ENCODE peak calls at places on chromosome 15, in six cellular contexts. G is globus pallidus; Z is HEK293T; P is frontal cortex; V is CD8-positive, alpha-beta memory T cell; S is hypothalamus. H is an unnamed sample.

GRCh38 chr15:87935583-87935982 is 321.0 kb downstream of the NTRK3 start:
- DNase-seq in G (no peak), Z (no peak), P (no peak), V (no peak), S (no peak), H (no peak)

GRCh38 chr15:33587773-33588172 is 277.0 kb downstream of the RYR3 start:
- DNase-seq in G (no peak), Z (no peak), P (no peak), V (no peak), S (no peak), H (no peak)

GRCh38 chr15:81296218-81296617 is 27.7 kb downstream of the STARD5 start:
- DNase-seq in G (no peak), Z (no peak), P (no peak), V (no peak), S (no peak), H (no peak)

GRCh38 chr15:85302271-85302670 is 78.1 kb upstream of the AKAP13 start:
- DNase-seq in G (no peak), Z (no peak), P (no peak), V (no peak), S (no peak), H (no peak)

GRCh38 chr15:99446565-99447496 is 119.0 kb upstream of the MEF2A start:
- DNase-seq in G (no peak), Z (no peak), P (no peak), V (no peak), S (no peak), H (peak; percentile 86)

GRCh38 chr15:40279437-40280141 is 3.3 kb downstream of the ANKRD63 start:
- DNase-seq in G (peak; percentile 38), Z (peak; percentile 61), P (peak; percentile 88), V (peak; percentile 54), S (no peak), H (no peak)

GRCh38 chr15:100265641-100266035 is 76.1 kb downstream of the ADAMTS17 start:
- DNase-seq in G (no peak), Z (peak; percentile 3), P (no peak), V (no peak), S (no peak), H (peak; percentile 90)

GRCh38 chr15:88830016-88830415 is 26.8 kb downstream of the ACAN start:
- DNase-seq in G (no peak), Z (no peak), P (no peak), V (no peak), S (no peak), H (no peak)

H was measured in esophagus muscularis mucosa.